ENCODE peak calls at places on chromosomes 12 and 14, in four cellular contexts. E is BE2C, O is fibroblast of lung, Y is adrenal gland. N is an unnamed sample.

GRCh38 chr12:4251967-4252366 is 21.6 kb upstream of the CCND2 start:
- DNase-seq in O (no peak), E (no peak), Y (no peak), N (no peak)

GRCh38 chr14:68050177-68050576 is 230.6 kb downstream of the RAD51B start:
- DNase-seq in E (no peak), O (no peak), Y (no peak), N (no peak)

GRCh38 chr14:54627325-54627717 is 60.4 kb downstream of the SAMD4A start:
- DNase-seq in Y (no peak), O (no peak), E (no peak), N (no peak)

GRCh38 chr12:67377021-67377420 is 107.9 kb downstream of the CAND1 start:
- DNase-seq in E (no peak), Y (no peak), O (no peak), N (peak; percentile 57)

GRCh38 chr14:22466520-22466919 is 122.5 kb downstream of the DAD1 start:
- DNase-seq in Y (no peak), E (no peak), O (peak; percentile 31), N (peak; percentile 86)

GRCh38 chr14:34685819-34686428 is 28.5 kb downstream of the CFL2 start:
- DNase-seq in E (no peak), Y (no peak), O (no peak), N (no peak)

GRCh38 chr12:95481888-95482287 is 7.9 kb downstream of the METAP2 start:
- DNase-seq in E (no peak), Y (no peak), O (no peak), N (no peak)

GRCh38 chr14:99548871-99549270 is 55.1 kb downstream of the CCDC85C start:
- DNase-seq in O (no peak), Y (no peak), E (no peak), N (no peak)

GRCh38 chr14:20986811-20987210 is 3.0 kb upstream of the METTL17 start:
- DNase-seq in Y (peak; percentile 47), O (peak; percentile 91), E (no peak), N (peak; percentile 95)

GRCh38 chr12:1629338-1630080 is 478 bp downstream of the WNT5B start:
- DNase-seq in O (no peak), E (peak; percentile 57), Y (no peak), N (no peak)

GRCh38 chr12:122944588-122944987 is 21.7 kb downstream of the ABCB9 start:
- DNase-seq in Y (no peak), O (peak; percentile 49), E (no peak), N (peak; percentile 96)

GRCh38 chr14:54881235-54881760 is 21.3 kb downstream of the GCH1 start:
- DNase-seq in Y (no peak), E (no peak), O (peak; percentile 47), N (no peak)

GRCh38 chr14:38366374-38366773 is 110.5 kb upstream of the CLEC14A start:
- DNase-seq in Y (no peak), O (no peak), E (no peak), N (peak; percentile 9)

GRCh38 chr12:1758887-1759286 is 61.5 kb upstream of the LRTM2 start:
- DNase-seq in O (peak; percentile 78), Y (no peak), E (no peak), N (no peak)

GRCh38 chr14:61517861-61518802 is 177.2 kb upstream of the HIF1A start:
- DNase-seq in Y (no peak), E (no peak), O (no peak), N (no peak)

GRCh38 chr12:107411792-107412535 is 273.6 kb upstream of the PWP1 start:
- DNase-seq in Y (no peak), E (no peak), O (peak; percentile 36), N (peak; percentile 98)

GRCh38 chr12:42643881-42644579 is 54.5 kb upstream of the PRICKLE1 start:
- DNase-seq in E (no peak), O (no peak), Y (no peak), N (no peak)

GRCh38 chr12:124698211-124698997 is 131.0 kb upstream of the NCOR2 start:
- DNase-seq in O (no peak), E (no peak), Y (no peak), N (no peak)

GRCh38 chr12:80400591-80400991 is 43.4 kb upstream of the PTPRQ start:
- DNase-seq in E (peak; percentile 4), O (peak; percentile 34), Y (no peak), N (no peak)

GRCh38 chr14:54105406-54105805 is 148.8 kb upstream of the BMP4 start:
- DNase-seq in O (no peak), E (no peak), Y (no peak), N (peak; percentile 99)

GRCh38 chr12:25864287-25864686 is 94.2 kb upstream of the RASSF8 start:
- DNase-seq in O (no peak), Y (no peak), E (no peak), N (no peak)

GRCh38 chr12:46071335-46071734 is 81.0 kb upstream of the SCAF11 start:
- DNase-seq in E (no peak), Y (no peak), O (no peak), N (peak; percentile 26)

GRCh38 chr14:65229431-65230286 is 127.3 kb upstream of the MAX start:
- DNase-seq in E (peak; percentile 44), Y (peak; percentile 33), O (peak; percentile 51), N (no peak)

GRCh38 chr14:91573894-91574837 is 64.1 kb upstream of the PPP4R3A start:
- DNase-seq in Y (peak; percentile 19), O (peak; percentile 13), E (peak; percentile 34), N (peak; percentile 64)

GRCh38 chr12:62808166-62808879 is 126.6 kb downstream of the PPM1H start:
- DNase-seq in Y (no peak), O (no peak), E (no peak), N (no peak)

GRCh38 chr14:102831163-102831804 is 54.0 kb downstream of the TRAF3 start:
- DNase-seq in O (no peak), Y (no peak), E (no peak), N (no peak)

GRCh38 chr14:62179367-62180018 is 417.3 kb downstream of the SNAPC1 start:
- DNase-seq in O (peak; percentile 95), E (peak; percentile 62), Y (peak; percentile 51), N (peak; percentile 84)

GRCh38 chr12:108773798-108774788 is 42.8 kb upstream of the CORO1C start:
- DNase-seq in E (peak; percentile 76), O (peak; percentile 85), Y (peak; percentile 40), N (no peak)

GRCh38 chr14:51855234-51855633 is 5.2 kb upstream of the GNG2 start:
- DNase-seq in O (peak; percentile 55), Y (peak; percentile 37), E (no peak), N (no peak)

GRCh38 chr14:77421241-77421640 is 2.1 kb downstream of the NOXRED1 start:
- DNase-seq in Y (no peak), E (no peak), O (no peak), N (peak; percentile 47)

GRCh38 chr14:106067935-106068334 is 541.6 kb downstream of the TMEM121 start:
- DNase-seq in Y (no peak), E (no peak), O (no peak), N (no peak)
- H3K9me3 ChIP-seq in Y (no peaks in the 10 kb centered on the region), E (no peaks in the 10 kb centered on the region), O (no peaks in the 10 kb centered on the region), N (no peaks in the 10 kb centered on the region)

GRCh38 chr12:34345801-34346200 is 323.5 kb downstream of the ALG10 start:
- DNase-seq in O (no peak), E (no peak), Y (no peak), N (peak; percentile 10)
- H3K9me3 ChIP-seq in O (no peaks in the 10 kb centered on the region), E (no peaks in the 10 kb centered on the region), Y (no peaks in the 10 kb centered on the region), N (no peaks in the 10 kb centered on the region)

GRCh38 chr12:31947971-31948370 is 11.2 kb upstream of the RESF1 start:
- DNase-seq in Y (no peak), E (no peak), O (no peak), N (no peak)
- H3K9me3 ChIP-seq in Y (no peaks in the 10 kb centered on the region), E (no peaks in the 10 kb centered on the region), O (no peaks in the 10 kb centered on the region), N (no peaks in the 10 kb centered on the region)

DNA sequence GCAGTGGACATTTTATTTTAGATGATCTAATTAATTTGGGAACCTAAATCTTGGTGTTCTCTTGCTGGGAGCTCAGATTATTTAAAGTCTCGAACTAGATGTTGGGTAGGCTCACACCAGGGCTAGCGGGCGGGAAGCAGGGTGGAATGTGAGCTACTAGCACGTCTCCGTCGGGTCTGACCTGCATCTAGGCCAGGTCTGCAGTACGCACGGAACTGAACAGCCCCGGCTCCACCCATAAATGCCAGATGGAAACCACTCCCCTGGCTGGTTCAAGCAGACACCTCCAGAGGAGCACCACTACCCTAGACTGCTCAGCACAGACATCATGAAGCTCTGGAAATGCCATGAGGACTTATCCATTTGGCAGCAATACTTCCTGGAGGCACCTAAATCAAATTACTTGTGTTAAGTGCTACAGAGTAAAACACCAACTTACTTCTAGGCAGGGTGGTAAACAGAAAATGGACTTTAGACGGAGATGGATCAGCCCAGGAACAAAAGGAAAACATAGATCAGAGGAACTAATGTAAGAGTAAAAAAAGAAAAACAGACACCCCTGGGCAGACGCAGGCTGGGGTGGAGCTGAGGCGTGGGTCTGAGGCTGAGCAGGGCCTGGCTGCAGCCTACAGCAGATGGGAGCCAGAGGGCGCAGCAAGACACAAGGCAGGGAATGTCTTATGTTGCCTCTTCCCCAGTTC is 10.2 kb downstream of the ZNF605 start:
- DNase-seq in E (no peak), O (no peak), Y (no peak), N (no peak)
- H3K9me3 ChIP-seq in E (peaks cover 5% of the 10 kb centered on the region), O (peaks cover 23% of the 10 kb centered on the region), Y (peaks cover 54% of the 10 kb centered on the region), N (peaks cover 16% of the 10 kb centered on the region)

DNA sequence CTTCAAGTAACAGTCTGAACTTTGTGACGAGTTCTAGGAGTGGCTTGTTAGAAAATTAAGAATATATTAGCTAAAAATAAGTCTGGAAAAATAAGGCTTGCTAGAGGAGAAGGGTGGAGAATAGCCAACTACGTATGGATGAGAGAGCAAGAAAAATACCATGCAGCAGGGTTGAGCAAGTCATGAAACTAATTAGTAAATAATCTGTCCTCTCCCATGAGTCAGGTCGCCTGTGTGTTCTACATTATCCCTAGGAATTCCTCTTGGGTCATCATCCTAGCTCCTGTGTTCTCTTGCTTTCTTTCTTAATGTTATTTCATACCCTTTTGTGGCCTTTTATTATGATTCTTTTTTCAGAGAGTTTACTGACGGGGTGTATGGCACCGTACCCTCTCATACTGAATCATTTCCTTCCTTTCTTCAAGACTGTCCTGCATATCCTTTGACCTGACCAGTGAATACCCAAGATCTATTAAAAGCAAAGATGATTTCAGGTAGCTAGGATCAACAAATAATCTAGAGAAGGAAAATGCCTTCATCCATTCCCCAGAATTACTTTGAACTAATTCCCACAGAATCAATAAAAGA is 177.2 kb upstream of the NPAS3 start:
- DNase-seq in E (no peak), O (peak; percentile 21), Y (no peak), N (peak; percentile 37)
- H3K9me3 ChIP-seq in E (no peaks in the 10 kb centered on the region), O (no peaks in the 10 kb centered on the region), Y (no peaks in the 10 kb centered on the region), N (no peaks in the 10 kb centered on the region)

GRCh38 chr12:28290262-28290661 is 100.0 kb downstream of the CCDC91 start:
- DNase-seq in E (no peak), O (peak; percentile 5), Y (no peak), N (no peak)
- H3K9me3 ChIP-seq in E (no peaks in the 10 kb centered on the region), O (no peaks in the 10 kb centered on the region), Y (peaks cover 16% of the 10 kb centered on the region), N (peaks cover 20% of the 10 kb centered on the region)

GRCh38 chr14:81955123-81955522 is 421.5 kb upstream of the SEL1L start:
- DNase-seq in O (no peak), E (no peak), Y (no peak), N (no peak)

GRCh38 chr14:81952917-81953316 is 419.3 kb upstream of the SEL1L start:
- DNase-seq in E (no peak), O (no peak), Y (no peak), N (no peak)

GRCh38 chr14:81953419-81953818 is 419.8 kb upstream of the SEL1L start:
- DNase-seq in E (no peak), Y (no peak), O (no peak), N (no peak)
- H3K9me3 ChIP-seq in E (no peaks in the 10 kb centered on the region), Y (no peaks in the 10 kb centered on the region), O (no peaks in the 10 kb centered on the region), N (peaks cover 21% of the 10 kb centered on the region)

GRCh38 chr14:26526132-26526531 is 71.7 kb downstream of the NOVA1 start:
- DNase-seq in Y (no peak), O (peak; percentile 47), E (no peak), N (no peak)
- H3K9me3 ChIP-seq in Y (no peaks in the 10 kb centered on the region), O (no peaks in the 10 kb centered on the region), E (no peaks in the 10 kb centered on the region), N (no peaks in the 10 kb centered on the region)

N was measured in PC-3.